ENCODE peak calls at places on chromosome 5, in ten cellular contexts. One of them, this sample, is unnamed. For H3K4me1, the result is how much of the 10 kb centered on the place peaks cover.

GRCh38 chr5:163565931-163566608 is 60.7 kb downstream of the MAT2B start:
- DNase-seq in GM12878: peak
- DNase-seq in GM23338: peak
- DNase-seq in A549: peak
- DNase-seq in heart left ventricle: no peak
- DNase-seq in left ventricle myocardium inferior: no peak
- DNase-seq in tibial artery: no peak
- DNase-seq in prostate gland: peak
- DNase-seq in PC-9: no peak
- DNase-seq in right atrium auricular region: no peak
- DNase-seq in this sample: no peak

GRCh38 chr5:74641778-74642542 is 1.4 kb upstream of the ENC1 start:
- DNase-seq in GM12878: no peak
- DNase-seq in right atrium auricular region: no peak
- DNase-seq in A549: peak
- DNase-seq in prostate gland: peak
- DNase-seq in left ventricle myocardium inferior: peak
- DNase-seq in tibial artery: peak
- DNase-seq in heart left ventricle: peak
- DNase-seq in PC-9: peak
- DNase-seq in GM23338: peak
- DNase-seq in this sample: no peak

GRCh38 chr5:67516959-67517358 is 320.4 kb upstream of the CD180 start:
- DNase-seq in PC-9: no peak
- DNase-seq in heart left ventricle: no peak
- DNase-seq in tibial artery: no peak
- DNase-seq in prostate gland: no peak
- DNase-seq in left ventricle myocardium inferior: no peak
- DNase-seq in GM12878: no peak
- DNase-seq in A549: peak
- DNase-seq in right atrium auricular region: no peak
- DNase-seq in GM23338: no peak
- DNase-seq in this sample: no peak

GRCh38 chr5:82445729-82446349 is 167.7 kb upstream of the RPS23 start:
- DNase-seq in tibial artery: no peak
- DNase-seq in GM23338: no peak
- DNase-seq in PC-9: no peak
- DNase-seq in right atrium auricular region: no peak
- DNase-seq in GM12878: no peak
- DNase-seq in prostate gland: no peak
- DNase-seq in heart left ventricle: no peak
- DNase-seq in A549: no peak
- DNase-seq in left ventricle myocardium inferior: no peak
- DNase-seq in this sample: no peak

GRCh38 chr5:141564216-141564692 is 54.5 kb downstream of the DIAPH1 start:
- DNase-seq in left ventricle myocardium inferior: no peak
- DNase-seq in right atrium auricular region: peak
- DNase-seq in prostate gland: peak
- DNase-seq in GM23338: peak
- DNase-seq in A549: peak
- DNase-seq in GM12878: peak
- DNase-seq in tibial artery: peak
- DNase-seq in heart left ventricle: peak
- DNase-seq in PC-9: peak
- DNase-seq in this sample: peak

GRCh38 chr5:43045236-43045635 is 5.1 kb upstream of the ANXA2R start:
- DNase-seq in tibial artery: no peak
- DNase-seq in PC-9: no peak
- DNase-seq in left ventricle myocardium inferior: no peak
- DNase-seq in GM12878: no peak
- DNase-seq in A549: no peak
- DNase-seq in heart left ventricle: no peak
- DNase-seq in GM23338: peak
- DNase-seq in prostate gland: no peak
- DNase-seq in right atrium auricular region: no peak
- DNase-seq in this sample: no peak

GRCh38 chr5:162384225-162384624 is 316.7 kb downstream of the GABRG2 start:
- DNase-seq in prostate gland: no peak
- DNase-seq in right atrium auricular region: no peak
- DNase-seq in GM23338: peak
- DNase-seq in PC-9: no peak
- DNase-seq in heart left ventricle: no peak
- DNase-seq in tibial artery: no peak
- DNase-seq in left ventricle myocardium inferior: no peak
- DNase-seq in GM12878: no peak
- DNase-seq in A549: no peak
- DNase-seq in this sample: no peak

GRCh38 chr5:128965011-128965637 is at the start of gene SLC27A6:
- DNase-seq in A549: peak
- DNase-seq in heart left ventricle: peak
- DNase-seq in right atrium auricular region: no peak
- DNase-seq in PC-9: no peak
- DNase-seq in GM23338: peak
- DNase-seq in left ventricle myocardium inferior: peak
- DNase-seq in tibial artery: no peak
- DNase-seq in GM12878: no peak
- DNase-seq in prostate gland: no peak
- DNase-seq in this sample: no peak

GRCh38 chr5:126043684-126044083 is 379.5 kb upstream of the GRAMD2B start:
- DNase-seq in left ventricle myocardium inferior: no peak
- DNase-seq in prostate gland: no peak
- DNase-seq in GM23338: no peak
- DNase-seq in right atrium auricular region: no peak
- DNase-seq in A549: no peak
- DNase-seq in GM12878: no peak
- DNase-seq in tibial artery: no peak
- DNase-seq in PC-9: no peak
- DNase-seq in heart left ventricle: no peak
- DNase-seq in this sample: no peak

GRCh38 chr5:40494631-40495030 is 185.1 kb upstream of the PTGER4 start:
- DNase-seq in GM12878: no peak
- DNase-seq in GM23338: no peak
- DNase-seq in prostate gland: no peak
- DNase-seq in right atrium auricular region: no peak
- DNase-seq in heart left ventricle: no peak
- DNase-seq in PC-9: no peak
- DNase-seq in left ventricle myocardium inferior: no peak
- DNase-seq in A549: no peak
- DNase-seq in tibial artery: no peak
- DNase-seq in this sample: no peak

GRCh38 chr5:177116631-177117373 is 16.8 kb upstream of the NSD1 start:
- DNase-seq in A549: no peak
- DNase-seq in PC-9: no peak
- DNase-seq in heart left ventricle: peak
- DNase-seq in GM23338: peak
- DNase-seq in prostate gland: peak
- DNase-seq in left ventricle myocardium inferior: peak
- DNase-seq in tibial artery: peak
- DNase-seq in right atrium auricular region: peak
- DNase-seq in GM12878: no peak
- DNase-seq in this sample: peak

GRCh38 chr5:139658501-139658927 is 10.4 kb downstream of the CXXC5 start:
- DNase-seq in left ventricle myocardium inferior: no peak
- DNase-seq in right atrium auricular region: no peak
- DNase-seq in PC-9: no peak
- DNase-seq in prostate gland: no peak
- DNase-seq in GM12878: no peak
- DNase-seq in heart left ventricle: no peak
- DNase-seq in GM23338: no peak
- DNase-seq in A549: no peak
- DNase-seq in tibial artery: no peak
- DNase-seq in this sample: peak

GRCh38 chr5:172097356-172097755 is 90.7 kb downstream of the STK10 start:
- DNase-seq in left ventricle myocardium inferior: peak
- DNase-seq in GM12878: no peak
- DNase-seq in prostate gland: no peak
- DNase-seq in GM23338: no peak
- DNase-seq in PC-9: no peak
- DNase-seq in A549: no peak
- DNase-seq in right atrium auricular region: no peak
- DNase-seq in tibial artery: no peak
- DNase-seq in heart left ventricle: no peak
- DNase-seq in this sample: no peak

GRCh38 chr5:3842591-3842990 is 247.0 kb downstream of the IRX1 start:
- DNase-seq in right atrium auricular region: no peak
- DNase-seq in tibial artery: no peak
- DNase-seq in heart left ventricle: no peak
- DNase-seq in A549: no peak
- DNase-seq in PC-9: no peak
- DNase-seq in GM23338: no peak
- DNase-seq in prostate gland: no peak
- DNase-seq in GM12878: no peak
- DNase-seq in left ventricle myocardium inferior: no peak
- DNase-seq in this sample: no peak

GRCh38 chr5:95925939-95926338 is 35.7 kb downstream of the ELL2 start:
- DNase-seq in heart left ventricle: no peak
- DNase-seq in prostate gland: no peak
- DNase-seq in GM23338: no peak
- DNase-seq in tibial artery: no peak
- DNase-seq in GM12878: peak
- DNase-seq in left ventricle myocardium inferior: no peak
- DNase-seq in PC-9: no peak
- DNase-seq in A549: no peak
- DNase-seq in right atrium auricular region: no peak
- DNase-seq in this sample: no peak
- H3K4me1 ChIP-seq in heart left ventricle: under half
- H3K4me1 ChIP-seq in prostate gland: under half
- H3K4me1 ChIP-seq in GM23338: under half
- H3K4me1 ChIP-seq in tibial artery: under half
- H3K4me1 ChIP-seq in GM12878: half or more
- H3K4me1 ChIP-seq in left ventricle myocardium inferior: under half
- H3K4me1 ChIP-seq in PC-9: under half
- H3K4me1 ChIP-seq in A549: under half
- H3K4me1 ChIP-seq in right atrium auricular region: under half
- H3K4me1 ChIP-seq in this sample: under half

DNA sequence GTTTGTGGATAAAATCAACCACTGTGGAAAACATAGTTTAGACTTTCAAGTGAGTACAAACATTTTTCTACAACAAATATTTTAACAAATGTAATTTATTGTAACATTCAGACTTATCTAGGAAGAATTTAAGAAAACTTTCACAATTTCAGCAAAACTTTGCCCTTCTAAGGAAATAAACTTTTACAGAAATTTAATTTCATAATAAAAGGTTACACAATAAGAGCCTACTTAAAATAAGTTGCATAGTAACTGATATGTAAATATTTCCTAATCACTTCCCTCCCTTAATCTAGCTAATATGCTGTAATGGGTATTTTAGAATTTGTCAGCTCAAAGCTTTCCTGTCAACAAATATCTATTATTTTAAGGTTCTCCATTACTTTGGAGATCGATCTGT is 1899.9 kb downstream of the MAT2B start:
- DNase-seq in tibial artery: no peak
- DNase-seq in right atrium auricular region: no peak
- DNase-seq in prostate gland: no peak
- DNase-seq in PC-9: no peak
- DNase-seq in GM12878: no peak
- DNase-seq in GM23338: no peak
- DNase-seq in left ventricle myocardium inferior: no peak
- DNase-seq in A549: no peak
- DNase-seq in heart left ventricle: no peak
- DNase-seq in this sample: no peak
- H3K27ac ChIP-seq in tibial artery: no peak
- H3K27ac ChIP-seq in right atrium auricular region: no peak
- H3K27ac ChIP-seq in prostate gland: no peak
- H3K27ac ChIP-seq in PC-9: no peak
- H3K27ac ChIP-seq in GM12878: no peak
- H3K27ac ChIP-seq in GM23338: no peak
- H3K27ac ChIP-seq in left ventricle myocardium inferior: no peak
- H3K27ac ChIP-seq in A549: no peak
- H3K27ac ChIP-seq in heart left ventricle: no peak
- H3K27ac ChIP-seq in this sample: no peak

GRCh38 chr5:72268260-72268659 is 51.8 kb downstream of the MRPS27 start:
- DNase-seq in prostate gland: no peak
- DNase-seq in PC-9: no peak
- DNase-seq in tibial artery: no peak
- DNase-seq in GM12878: no peak
- DNase-seq in A549: no peak
- DNase-seq in left ventricle myocardium inferior: no peak
- DNase-seq in GM23338: no peak
- DNase-seq in heart left ventricle: no peak
- DNase-seq in right atrium auricular region: no peak
- DNase-seq in this sample: no peak

GRCh38 chr5:72269411-72269780 is 50.6 kb downstream of the MRPS27 start:
- DNase-seq in prostate gland: no peak
- DNase-seq in right atrium auricular region: no peak
- DNase-seq in left ventricle myocardium inferior: no peak
- DNase-seq in GM23338: no peak
- DNase-seq in A549: no peak
- DNase-seq in tibial artery: no peak
- DNase-seq in GM12878: no peak
- DNase-seq in heart left ventricle: no peak
- DNase-seq in PC-9: no peak
- DNase-seq in this sample: no peak

GRCh38 chr5:72268753-72269410 is 51.2 kb downstream of the MRPS27 start:
- DNase-seq in left ventricle myocardium inferior: no peak
- DNase-seq in GM12878: no peak
- DNase-seq in prostate gland: no peak
- DNase-seq in heart left ventricle: peak
- DNase-seq in tibial artery: peak
- DNase-seq in right atrium auricular region: no peak
- DNase-seq in PC-9: peak
- DNase-seq in GM23338: peak
- DNase-seq in A549: peak
- DNase-seq in this sample: no peak

GRCh38 chr5:72271696-72272095 is 48.3 kb downstream of the MRPS27 start:
- DNase-seq in tibial artery: no peak
- DNase-seq in left ventricle myocardium inferior: no peak
- DNase-seq in PC-9: no peak
- DNase-seq in right atrium auricular region: no peak
- DNase-seq in prostate gland: no peak
- DNase-seq in GM23338: no peak
- DNase-seq in heart left ventricle: no peak
- DNase-seq in A549: no peak
- DNase-seq in GM12878: no peak
- DNase-seq in this sample: no peak

DNA sequence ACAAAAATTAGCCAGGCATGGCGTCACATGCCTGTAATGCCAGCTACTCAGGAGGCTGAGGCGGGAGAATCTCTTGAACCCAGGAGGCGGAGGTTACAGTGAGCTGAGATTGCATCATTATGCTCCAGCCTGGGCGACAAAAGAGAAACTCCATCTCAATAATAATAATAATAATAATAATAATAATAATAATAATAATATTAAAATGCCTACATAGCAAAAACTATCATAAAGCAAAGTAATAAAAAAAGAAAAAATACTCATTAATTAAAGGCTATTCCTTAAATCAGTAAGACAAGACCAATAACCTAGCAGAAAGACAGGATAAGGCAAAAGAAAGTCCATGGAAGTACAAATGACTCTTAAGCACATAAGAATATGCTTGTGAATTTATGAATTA is 50.0 kb downstream of the MRPS27 start:
- DNase-seq in PC-9: no peak
- DNase-seq in A549: no peak
- DNase-seq in heart left ventricle: no peak
- DNase-seq in GM23338: no peak
- DNase-seq in prostate gland: no peak
- DNase-seq in right atrium auricular region: no peak
- DNase-seq in tibial artery: no peak
- DNase-seq in GM12878: no peak
- DNase-seq in left ventricle myocardium inferior: no peak
- DNase-seq in this sample: no peak
- TF ChIP-seq CTCF in PC-9: no peak
- TF ChIP-seq CTCF in A549: no peak
- TF ChIP-seq CTCF in heart left ventricle: no peak
- TF ChIP-seq CTCF in GM23338: no peak
- TF ChIP-seq CTCF in prostate gland: no peak
- TF ChIP-seq CTCF in right atrium auricular region: no peak
- TF ChIP-seq CTCF in tibial artery: no peak
- TF ChIP-seq CTCF in GM12878: no peak
- TF ChIP-seq CTCF in left ventricle myocardium inferior: no peak
- TF ChIP-seq CTCF in this sample: no peak

GRCh38 chr5:157859227-157859575 is 256 bp upstream of the CLINT1 start:
- DNase-seq in heart left ventricle: no peak
- DNase-seq in GM23338: no peak
- DNase-seq in prostate gland: no peak
- DNase-seq in A549: no peak
- DNase-seq in PC-9: no peak
- DNase-seq in right atrium auricular region: no peak
- DNase-seq in GM12878: no peak
- DNase-seq in tibial artery: no peak
- DNase-seq in left ventricle myocardium inferior: no peak
- DNase-seq in this sample: no peak
- H3K4me1 ChIP-seq in heart left ventricle: under half
- H3K4me1 ChIP-seq in GM23338: under half
- H3K4me1 ChIP-seq in prostate gland: under half
- H3K4me1 ChIP-seq in A549: under half
- H3K4me1 ChIP-seq in PC-9: under half
- H3K4me1 ChIP-seq in right atrium auricular region: under half
- H3K4me1 ChIP-seq in GM12878: under half
- H3K4me1 ChIP-seq in tibial artery: under half
- H3K4me1 ChIP-seq in left ventricle myocardium inferior: half or more
- H3K4me1 ChIP-seq in this sample: under half

This sample was measured in ascending aorta.